ENCODE peak calls at places on chromosomes 13 and 19, in ten cellular contexts. One of them, this sample, is unnamed.

GRCh38 chr13:109760951-109761350 is 25.4 kb downstream of the IRS2 start:
- DNase-seq in natural killer cell treated with Interleukin-12 subunit alpha and Interleukin-12 subunit beta and Interleukin-15 and Interleukin-18, amount 100 ng/mL, for 72 hours: no peak
- DNase-seq in HS-5: no peak
- DNase-seq in NCI-H2171 treated with DMSO at 0.1 percent for 48 hours: no peak
- DNase-seq in KG1: no peak
- DNase-seq in NCI-H2081 treated with DMSO at 0.1 percent for 48 hours: no peak
- DNase-seq in T-cell: no peak
- DNase-seq in breast epithelium: no peak
- DNase-seq in MCF 10A: no peak
- DNase-seq in colonic mucosa: no peak
- DNase-seq in this sample: no peak

GRCh38 chr13:113926951-113927660 is 46.8 kb downstream of the C13orf46 start:
- DNase-seq in NCI-H2171 treated with DMSO at 0.1 percent for 48 hours: no peak
- DNase-seq in NCI-H2081 treated with DMSO at 0.1 percent for 48 hours: no peak
- DNase-seq in KG1: no peak
- DNase-seq in breast epithelium: peak
- DNase-seq in colonic mucosa: no peak
- DNase-seq in MCF 10A: no peak
- DNase-seq in natural killer cell treated with Interleukin-12 subunit alpha and Interleukin-12 subunit beta and Interleukin-15 and Interleukin-18, amount 100 ng/mL, for 72 hours: no peak
- DNase-seq in T-cell: peak
- DNase-seq in HS-5: no peak
- DNase-seq in this sample: no peak

GRCh38 chr19:18431351-18432197 is 6.4 kb downstream of the ISYNA1 start:
- DNase-seq in MCF 10A: no peak
- DNase-seq in KG1: no peak
- DNase-seq in NCI-H2171 treated with DMSO at 0.1 percent for 48 hours: no peak
- DNase-seq in T-cell: no peak
- DNase-seq in breast epithelium: no peak
- DNase-seq in HS-5: no peak
- DNase-seq in natural killer cell treated with Interleukin-12 subunit alpha and Interleukin-12 subunit beta and Interleukin-15 and Interleukin-18, amount 100 ng/mL, for 72 hours: no peak
- DNase-seq in NCI-H2081 treated with DMSO at 0.1 percent for 48 hours: no peak
- DNase-seq in colonic mucosa: no peak
- DNase-seq in this sample: no peak

GRCh38 chr19:35124098-35125060 is 8.8 kb downstream of the FXYD3 start:
- DNase-seq in breast epithelium: peak
- DNase-seq in colonic mucosa: peak
- DNase-seq in natural killer cell treated with Interleukin-12 subunit alpha and Interleukin-12 subunit beta and Interleukin-15 and Interleukin-18, amount 100 ng/mL, for 72 hours: peak
- DNase-seq in T-cell: peak
- DNase-seq in NCI-H2171 treated with DMSO at 0.1 percent for 48 hours: peak
- DNase-seq in HS-5: peak
- DNase-seq in KG1: no peak
- DNase-seq in NCI-H2081 treated with DMSO at 0.1 percent for 48 hours: no peak
- DNase-seq in MCF 10A: peak
- DNase-seq in this sample: peak

GRCh38 chr19:39236527-39236926 is 8.3 kb downstream of the IFNL3 start:
- DNase-seq in breast epithelium: no peak
- DNase-seq in KG1: no peak
- DNase-seq in T-cell: peak
- DNase-seq in HS-5: no peak
- DNase-seq in NCI-H2081 treated with DMSO at 0.1 percent for 48 hours: no peak
- DNase-seq in colonic mucosa: no peak
- DNase-seq in NCI-H2171 treated with DMSO at 0.1 percent for 48 hours: no peak
- DNase-seq in natural killer cell treated with Interleukin-12 subunit alpha and Interleukin-12 subunit beta and Interleukin-15 and Interleukin-18, amount 100 ng/mL, for 72 hours: no peak
- DNase-seq in MCF 10A: no peak
- DNase-seq in this sample: no peak

GRCh38 chr13:103145476-103145875 is 79.3 kb upstream of the SLC10A2 start:
- DNase-seq in MCF 10A: peak
- DNase-seq in KG1: no peak
- DNase-seq in T-cell: no peak
- DNase-seq in NCI-H2081 treated with DMSO at 0.1 percent for 48 hours: no peak
- DNase-seq in NCI-H2171 treated with DMSO at 0.1 percent for 48 hours: no peak
- DNase-seq in colonic mucosa: no peak
- DNase-seq in breast epithelium: no peak
- DNase-seq in HS-5: no peak
- DNase-seq in natural killer cell treated with Interleukin-12 subunit alpha and Interleukin-12 subunit beta and Interleukin-15 and Interleukin-18, amount 100 ng/mL, for 72 hours: no peak
- DNase-seq in this sample: no peak

GRCh38 chr19:3404324-3405260 is 38.2 kb downstream of the NFIC start:
- DNase-seq in NCI-H2081 treated with DMSO at 0.1 percent for 48 hours: no peak
- DNase-seq in MCF 10A: no peak
- DNase-seq in T-cell: no peak
- DNase-seq in breast epithelium: peak
- DNase-seq in KG1: no peak
- DNase-seq in natural killer cell treated with Interleukin-12 subunit alpha and Interleukin-12 subunit beta and Interleukin-15 and Interleukin-18, amount 100 ng/mL, for 72 hours: no peak
- DNase-seq in NCI-H2171 treated with DMSO at 0.1 percent for 48 hours: no peak
- DNase-seq in HS-5: no peak
- DNase-seq in colonic mucosa: peak
- DNase-seq in this sample: peak

GRCh38 chr19:41939861-41940442 is 11.7 kb upstream of the ERFL start:
- DNase-seq in MCF 10A: no peak
- DNase-seq in breast epithelium: no peak
- DNase-seq in natural killer cell treated with Interleukin-12 subunit alpha and Interleukin-12 subunit beta and Interleukin-15 and Interleukin-18, amount 100 ng/mL, for 72 hours: no peak
- DNase-seq in HS-5: no peak
- DNase-seq in NCI-H2081 treated with DMSO at 0.1 percent for 48 hours: no peak
- DNase-seq in T-cell: peak
- DNase-seq in KG1: no peak
- DNase-seq in colonic mucosa: no peak
- DNase-seq in NCI-H2171 treated with DMSO at 0.1 percent for 48 hours: no peak
- DNase-seq in this sample: no peak

GRCh38 chr19:11435833-11436313 is 438 bp downstream of the PRKCSH start:
- DNase-seq in MCF 10A: no peak
- DNase-seq in HS-5: no peak
- DNase-seq in natural killer cell treated with Interleukin-12 subunit alpha and Interleukin-12 subunit beta and Interleukin-15 and Interleukin-18, amount 100 ng/mL, for 72 hours: peak
- DNase-seq in NCI-H2171 treated with DMSO at 0.1 percent for 48 hours: no peak
- DNase-seq in colonic mucosa: peak
- DNase-seq in breast epithelium: no peak
- DNase-seq in T-cell: no peak
- DNase-seq in NCI-H2081 treated with DMSO at 0.1 percent for 48 hours: no peak
- DNase-seq in KG1: no peak
- DNase-seq in this sample: no peak

GRCh38 chr13:85798999-85799646 is at the start of gene SLITRK6:
- DNase-seq in natural killer cell treated with Interleukin-12 subunit alpha and Interleukin-12 subunit beta and Interleukin-15 and Interleukin-18, amount 100 ng/mL, for 72 hours: no peak
- DNase-seq in T-cell: no peak
- DNase-seq in MCF 10A: peak
- DNase-seq in HS-5: no peak
- DNase-seq in NCI-H2081 treated with DMSO at 0.1 percent for 48 hours: peak
- DNase-seq in breast epithelium: no peak
- DNase-seq in KG1: no peak
- DNase-seq in colonic mucosa: peak
- DNase-seq in NCI-H2171 treated with DMSO at 0.1 percent for 48 hours: no peak
- DNase-seq in this sample: peak

GRCh38 chr13:111202745-111203144 is 87.6 kb downstream of the ARHGEF7 start:
- DNase-seq in MCF 10A: peak
- DNase-seq in KG1: no peak
- DNase-seq in NCI-H2171 treated with DMSO at 0.1 percent for 48 hours: no peak
- DNase-seq in breast epithelium: no peak
- DNase-seq in T-cell: no peak
- DNase-seq in NCI-H2081 treated with DMSO at 0.1 percent for 48 hours: no peak
- DNase-seq in colonic mucosa: no peak
- DNase-seq in HS-5: peak
- DNase-seq in natural killer cell treated with Interleukin-12 subunit alpha and Interleukin-12 subunit beta and Interleukin-15 and Interleukin-18, amount 100 ng/mL, for 72 hours: no peak
- DNase-seq in this sample: peak

GRCh38 chr19:57708641-57709354 is at the start of gene ZNF154:
- DNase-seq in NCI-H2081 treated with DMSO at 0.1 percent for 48 hours: no peak
- DNase-seq in MCF 10A: no peak
- DNase-seq in HS-5: no peak
- DNase-seq in colonic mucosa: peak
- DNase-seq in NCI-H2171 treated with DMSO at 0.1 percent for 48 hours: no peak
- DNase-seq in breast epithelium: peak
- DNase-seq in natural killer cell treated with Interleukin-12 subunit alpha and Interleukin-12 subunit beta and Interleukin-15 and Interleukin-18, amount 100 ng/mL, for 72 hours: no peak
- DNase-seq in KG1: no peak
- DNase-seq in T-cell: peak
- DNase-seq in this sample: peak

GRCh38 chr13:48155850-48156249 is 60.9 kb upstream of the MED4 start:
- DNase-seq in NCI-H2171 treated with DMSO at 0.1 percent for 48 hours: peak
- DNase-seq in MCF 10A: peak
- DNase-seq in KG1: peak
- DNase-seq in HS-5: peak
- DNase-seq in breast epithelium: no peak
- DNase-seq in natural killer cell treated with Interleukin-12 subunit alpha and Interleukin-12 subunit beta and Interleukin-15 and Interleukin-18, amount 100 ng/mL, for 72 hours: peak
- DNase-seq in T-cell: no peak
- DNase-seq in NCI-H2081 treated with DMSO at 0.1 percent for 48 hours: no peak
- DNase-seq in colonic mucosa: no peak
- DNase-seq in this sample: no peak

GRCh38 chr19:47097396-47098217 is 16.0 kb downstream of the ZC3H4 start:
- DNase-seq in HS-5: no peak
- DNase-seq in T-cell: no peak
- DNase-seq in MCF 10A: no peak
- DNase-seq in KG1: no peak
- DNase-seq in natural killer cell treated with Interleukin-12 subunit alpha and Interleukin-12 subunit beta and Interleukin-15 and Interleukin-18, amount 100 ng/mL, for 72 hours: no peak
- DNase-seq in NCI-H2081 treated with DMSO at 0.1 percent for 48 hours: no peak
- DNase-seq in breast epithelium: peak
- DNase-seq in NCI-H2171 treated with DMSO at 0.1 percent for 48 hours: no peak
- DNase-seq in colonic mucosa: peak
- DNase-seq in this sample: no peak

GRCh38 chr19:33819875-33820781 is 23.5 kb downstream of the KCTD15 start:
- DNase-seq in colonic mucosa: peak
- DNase-seq in T-cell: peak
- DNase-seq in NCI-H2171 treated with DMSO at 0.1 percent for 48 hours: peak
- DNase-seq in HS-5: peak
- DNase-seq in natural killer cell treated with Interleukin-12 subunit alpha and Interleukin-12 subunit beta and Interleukin-15 and Interleukin-18, amount 100 ng/mL, for 72 hours: peak
- DNase-seq in NCI-H2081 treated with DMSO at 0.1 percent for 48 hours: no peak
- DNase-seq in breast epithelium: peak
- DNase-seq in KG1: peak
- DNase-seq in MCF 10A: peak
- DNase-seq in this sample: no peak

GRCh38 chr19:8600064-8600463 is 10.5 kb downstream of the ADAMTS10 start:
- DNase-seq in KG1: no peak
- DNase-seq in MCF 10A: no peak
- DNase-seq in natural killer cell treated with Interleukin-12 subunit alpha and Interleukin-12 subunit beta and Interleukin-15 and Interleukin-18, amount 100 ng/mL, for 72 hours: no peak
- DNase-seq in colonic mucosa: no peak
- DNase-seq in breast epithelium: no peak
- DNase-seq in NCI-H2081 treated with DMSO at 0.1 percent for 48 hours: no peak
- DNase-seq in NCI-H2171 treated with DMSO at 0.1 percent for 48 hours: no peak
- DNase-seq in T-cell: no peak
- DNase-seq in HS-5: no peak
- DNase-seq in this sample: no peak

GRCh38 chr13:112245179-112245724 is 130.9 kb upstream of the SPACA7 start:
- DNase-seq in KG1: no peak
- DNase-seq in NCI-H2081 treated with DMSO at 0.1 percent for 48 hours: no peak
- DNase-seq in T-cell: no peak
- DNase-seq in MCF 10A: no peak
- DNase-seq in breast epithelium: no peak
- DNase-seq in colonic mucosa: no peak
- DNase-seq in natural killer cell treated with Interleukin-12 subunit alpha and Interleukin-12 subunit beta and Interleukin-15 and Interleukin-18, amount 100 ng/mL, for 72 hours: no peak
- DNase-seq in HS-5: no peak
- DNase-seq in NCI-H2171 treated with DMSO at 0.1 percent for 48 hours: no peak
- DNase-seq in this sample: no peak

GRCh38 chr19:47512183-47512947 is 2.5 kb downstream of the NAPA start:
- DNase-seq in T-cell: no peak
- DNase-seq in breast epithelium: peak
- DNase-seq in colonic mucosa: peak
- DNase-seq in NCI-H2081 treated with DMSO at 0.1 percent for 48 hours: no peak
- DNase-seq in KG1: no peak
- DNase-seq in MCF 10A: peak
- DNase-seq in HS-5: peak
- DNase-seq in natural killer cell treated with Interleukin-12 subunit alpha and Interleukin-12 subunit beta and Interleukin-15 and Interleukin-18, amount 100 ng/mL, for 72 hours: no peak
- DNase-seq in NCI-H2171 treated with DMSO at 0.1 percent for 48 hours: peak
- DNase-seq in this sample: no peak

GRCh38 chr13:26029581-26030136 is 22.2 kb downstream of the SHISA2 start:
- DNase-seq in KG1: no peak
- DNase-seq in NCI-H2171 treated with DMSO at 0.1 percent for 48 hours: no peak
- DNase-seq in colonic mucosa: no peak
- DNase-seq in HS-5: no peak
- DNase-seq in natural killer cell treated with Interleukin-12 subunit alpha and Interleukin-12 subunit beta and Interleukin-15 and Interleukin-18, amount 100 ng/mL, for 72 hours: no peak
- DNase-seq in MCF 10A: no peak
- DNase-seq in breast epithelium: no peak
- DNase-seq in T-cell: no peak
- DNase-seq in NCI-H2081 treated with DMSO at 0.1 percent for 48 hours: no peak
- DNase-seq in this sample: no peak

GRCh38 chr19:55373993-55374757 is 2.5 kb upstream of the TMEM190 start:
- DNase-seq in breast epithelium: no peak
- DNase-seq in KG1: no peak
- DNase-seq in HS-5: no peak
- DNase-seq in colonic mucosa: no peak
- DNase-seq in NCI-H2171 treated with DMSO at 0.1 percent for 48 hours: no peak
- DNase-seq in T-cell: no peak
- DNase-seq in natural killer cell treated with Interleukin-12 subunit alpha and Interleukin-12 subunit beta and Interleukin-15 and Interleukin-18, amount 100 ng/mL, for 72 hours: no peak
- DNase-seq in MCF 10A: no peak
- DNase-seq in NCI-H2081 treated with DMSO at 0.1 percent for 48 hours: no peak
- DNase-seq in this sample: no peak

GRCh38 chr19:33446156-33446917 is 72.8 kb downstream of the CEBPG start:
- DNase-seq in KG1: no peak
- DNase-seq in T-cell: no peak
- DNase-seq in HS-5: no peak
- DNase-seq in natural killer cell treated with Interleukin-12 subunit alpha and Interleukin-12 subunit beta and Interleukin-15 and Interleukin-18, amount 100 ng/mL, for 72 hours: no peak
- DNase-seq in MCF 10A: no peak
- DNase-seq in NCI-H2081 treated with DMSO at 0.1 percent for 48 hours: no peak
- DNase-seq in NCI-H2171 treated with DMSO at 0.1 percent for 48 hours: no peak
- DNase-seq in breast epithelium: no peak
- DNase-seq in colonic mucosa: no peak
- DNase-seq in this sample: no peak

GRCh38 chr13:28499579-28499978 is 4.7 kb upstream of the FLT1 start:
- DNase-seq in MCF 10A: peak
- DNase-seq in KG1: no peak
- DNase-seq in NCI-H2171 treated with DMSO at 0.1 percent for 48 hours: no peak
- DNase-seq in breast epithelium: no peak
- DNase-seq in colonic mucosa: no peak
- DNase-seq in natural killer cell treated with Interleukin-12 subunit alpha and Interleukin-12 subunit beta and Interleukin-15 and Interleukin-18, amount 100 ng/mL, for 72 hours: no peak
- DNase-seq in T-cell: no peak
- DNase-seq in NCI-H2081 treated with DMSO at 0.1 percent for 48 hours: no peak
- DNase-seq in HS-5: no peak
- DNase-seq in this sample: no peak

GRCh38 chr13:60795219-60795618 is 398.2 kb downstream of the TDRD3 start:
- DNase-seq in natural killer cell treated with Interleukin-12 subunit alpha and Interleukin-12 subunit beta and Interleukin-15 and Interleukin-18, amount 100 ng/mL, for 72 hours: no peak
- DNase-seq in T-cell: no peak
- DNase-seq in MCF 10A: no peak
- DNase-seq in NCI-H2171 treated with DMSO at 0.1 percent for 48 hours: no peak
- DNase-seq in NCI-H2081 treated with DMSO at 0.1 percent for 48 hours: no peak
- DNase-seq in HS-5: no peak
- DNase-seq in breast epithelium: no peak
- DNase-seq in KG1: no peak
- DNase-seq in colonic mucosa: no peak
- DNase-seq in this sample: no peak

GRCh38 chr19:41264581-41265375 is 606 bp downstream of the HNRNPUL1 start:
- DNase-seq in KG1: no peak
- DNase-seq in T-cell: peak
- DNase-seq in HS-5: no peak
- DNase-seq in NCI-H2081 treated with DMSO at 0.1 percent for 48 hours: no peak
- DNase-seq in colonic mucosa: peak
- DNase-seq in natural killer cell treated with Interleukin-12 subunit alpha and Interleukin-12 subunit beta and Interleukin-15 and Interleukin-18, amount 100 ng/mL, for 72 hours: peak
- DNase-seq in MCF 10A: peak
- DNase-seq in NCI-H2171 treated with DMSO at 0.1 percent for 48 hours: peak
- DNase-seq in breast epithelium: peak
- DNase-seq in this sample: no peak

GRCh38 chr19:10826236-10826635 is 9.8 kb downstream of the TMED1 start:
- DNase-seq in breast epithelium: no peak
- DNase-seq in colonic mucosa: no peak
- DNase-seq in MCF 10A: no peak
- DNase-seq in HS-5: no peak
- DNase-seq in KG1: no peak
- DNase-seq in natural killer cell treated with Interleukin-12 subunit alpha and Interleukin-12 subunit beta and Interleukin-15 and Interleukin-18, amount 100 ng/mL, for 72 hours: no peak
- DNase-seq in NCI-H2081 treated with DMSO at 0.1 percent for 48 hours: no peak
- DNase-seq in NCI-H2171 treated with DMSO at 0.1 percent for 48 hours: no peak
- DNase-seq in T-cell: no peak
- DNase-seq in this sample: no peak

GRCh38 chr13:43238341-43239083 is 215.1 kb downstream of the DNAJC15 start:
- DNase-seq in colonic mucosa: no peak
- DNase-seq in NCI-H2171 treated with DMSO at 0.1 percent for 48 hours: no peak
- DNase-seq in KG1: no peak
- DNase-seq in NCI-H2081 treated with DMSO at 0.1 percent for 48 hours: no peak
- DNase-seq in natural killer cell treated with Interleukin-12 subunit alpha and Interleukin-12 subunit beta and Interleukin-15 and Interleukin-18, amount 100 ng/mL, for 72 hours: no peak
- DNase-seq in T-cell: no peak
- DNase-seq in breast epithelium: no peak
- DNase-seq in MCF 10A: no peak
- DNase-seq in HS-5: no peak
- DNase-seq in this sample: no peak

GRCh38 chr13:33678906-33679657 is 138.9 kb upstream of the RFC3 start:
- DNase-seq in natural killer cell treated with Interleukin-12 subunit alpha and Interleukin-12 subunit beta and Interleukin-15 and Interleukin-18, amount 100 ng/mL, for 72 hours: peak
- DNase-seq in MCF 10A: peak
- DNase-seq in HS-5: peak
- DNase-seq in KG1: no peak
- DNase-seq in T-cell: peak
- DNase-seq in NCI-H2081 treated with DMSO at 0.1 percent for 48 hours: no peak
- DNase-seq in breast epithelium: peak
- DNase-seq in colonic mucosa: peak
- DNase-seq in NCI-H2171 treated with DMSO at 0.1 percent for 48 hours: no peak
- DNase-seq in this sample: no peak

GRCh38 chr19:19558055-19558454 is 20.0 kb downstream of the CILP2 start:
- DNase-seq in natural killer cell treated with Interleukin-12 subunit alpha and Interleukin-12 subunit beta and Interleukin-15 and Interleukin-18, amount 100 ng/mL, for 72 hours: no peak
- DNase-seq in NCI-H2081 treated with DMSO at 0.1 percent for 48 hours: no peak
- DNase-seq in NCI-H2171 treated with DMSO at 0.1 percent for 48 hours: no peak
- DNase-seq in T-cell: no peak
- DNase-seq in KG1: no peak
- DNase-seq in breast epithelium: no peak
- DNase-seq in HS-5: no peak
- DNase-seq in MCF 10A: no peak
- DNase-seq in colonic mucosa: no peak
- DNase-seq in this sample: no peak